ENCODE peak calls at places on chromosomes 7 and 10, in nine cellular contexts. S is naive B cell; O is activated T-cell treated with anti-CD3 and anti-CD28 coated beads, Interleukin-2, amount 50 U/mL, for 1 hour; G is activated effector memory CD4-positive, alpha-beta T cell treated with Interleukin-2 at 50 U/mL for 16 hours; H is fibroblast of the aortic adventitia; Q is HS-5; A is fibroblast of the conjunctiva; M is sigmoid colon; V is ELR. E is an unnamed sample.

GRCh38 chr10:103921750-103922195 is 3.8 kb upstream of the STN1 start:
- DNase-seq in H (peak; percentile 12), S (no peak), O (peak; percentile 24), M (no peak), Q (no peak), V (peak; percentile 42), G (no peak), A (no peak), E (peak; percentile 43)

GRCh38 chr7:19079066-19079465 is 38.4 kb downstream of the TWIST1 start:
- DNase-seq in A (peak; percentile 74), O (no peak), S (no peak), V (peak; percentile 51), M (no peak), G (no peak), H (peak; percentile 22), Q (peak; percentile 1), E (peak; percentile 65)

GRCh38 chr10:10432306-10433035 is 585.2 kb upstream of the CELF2 start:
- DNase-seq in V (no peak), O (no peak), H (no peak), A (peak; percentile 2), G (no peak), M (no peak), Q (no peak), S (no peak), E (peak; percentile 23)

GRCh38 chr7:129157651-129158050 is 13.1 kb downstream of the TSPAN33 start:
- DNase-seq in H (no peak), G (no peak), O (no peak), A (no peak), S (no peak), V (no peak), Q (no peak), M (no peak), E (no peak)

GRCh38 chr7:15686957-15687644 is 618 bp upstream of the MEOX2 start:
- DNase-seq in G (no peak), H (no peak), M (peak; percentile 62), A (no peak), Q (no peak), V (peak; percentile 27), S (no peak), O (no peak), E (peak; percentile 28)

GRCh38 chr7:129122086-129122750 is 22.3 kb upstream of the TSPAN33 start:
- DNase-seq in S (no peak), M (no peak), A (no peak), G (no peak), O (no peak), H (no peak), V (no peak), Q (no peak), E (no peak)

GRCh38 chr7:100024020-100024619 is 8.7 kb downstream of the ZKSCAN1 start:
- DNase-seq in A (no peak), O (no peak), M (no peak), Q (no peak), S (no peak), G (no peak), V (no peak), H (no peak), E (no peak)

GRCh38 chr7:130988443-130988842 is 254.4 kb upstream of the KLF14 start:
- DNase-seq in H (no peak), V (no peak), O (peak; percentile 33), S (no peak), Q (no peak), G (no peak), A (no peak), M (no peak), E (peak; percentile 41)

GRCh38 chr10:96390460-96390864 is 31.7 kb upstream of the OPALIN start:
- DNase-seq in G (no peak), V (no peak), O (no peak), S (no peak), M (peak; percentile 96), Q (no peak), A (no peak), H (no peak), E (no peak)

GRCh38 chr7:4436361-4436899 is 245.7 kb upstream of the FOXK1 start:
- DNase-seq in O (no peak), V (no peak), S (no peak), M (no peak), H (no peak), Q (no peak), A (no peak), G (no peak), E (no peak)

GRCh38 chr10:69962746-69963135 is 89.9 kb upstream of the MACROH2A2 start:
- DNase-seq in A (no peak), M (no peak), S (no peak), Q (no peak), O (no peak), G (no peak), V (no peak), H (no peak), E (no peak)

GRCh38 chr7:91372323-91372722 is 108.1 kb downstream of the FZD1 start:
- DNase-seq in G (no peak), O (no peak), S (no peak), H (no peak), Q (no peak), M (no peak), V (no peak), A (no peak), E (no peak)

GRCh38 chr7:157362729-157363128 is 25.9 kb downstream of the DNAJB6 start:
- DNase-seq in H (no peak), S (no peak), A (no peak), G (no peak), M (no peak), Q (no peak), O (peak; percentile 3), V (no peak), E (no peak)

GRCh38 chr7:157666530-157667040 is 329.8 kb downstream of the DNAJB6 start:
- DNase-seq in Q (no peak), A (no peak), H (no peak), S (no peak), G (no peak), M (no peak), O (no peak), V (no peak), E (no peak)

GRCh38 chr10:47309403-47310089 is 9.5 kb downstream of the GDF10 start:
- DNase-seq in V (peak; percentile 23), H (no peak), Q (no peak), S (no peak), O (no peak), G (no peak), M (no peak), A (no peak), E (no peak)

GRCh38 chr7:148847815-148848726 is 36.0 kb downstream of the EZH2 start:
- DNase-seq in A (no peak), S (no peak), V (no peak), Q (no peak), H (no peak), G (no peak), O (no peak), M (no peak), E (no peak)

GRCh38 chr7:63899691-63900393 is 98.8 kb upstream of the ZNF722 start:
- DNase-seq in Q (no peak), A (no peak), H (no peak), O (peak; percentile 85), S (peak; percentile 89), M (peak; percentile 76), G (peak; percentile 74), V (no peak), E (no peak)

GRCh38 chr7:34091330-34091917 is 186.1 kb downstream of the BMPER start:
- DNase-seq in V (peak; percentile 71), Q (no peak), O (no peak), G (no peak), S (no peak), M (no peak), A (peak; percentile 74), H (peak; percentile 82), E (peak; percentile 41)

GRCh38 chr10:79356104-79356503 is 8.8 kb downstream of the PPIF start:
- DNase-seq in M (no peak), S (no peak), G (no peak), V (no peak), Q (no peak), H (no peak), A (no peak), O (no peak), E (no peak)

GRCh38 chr7:138169441-138169851 is 93.2 kb downstream of the AKR1D1 start:
- DNase-seq in S (no peak), V (no peak), A (no peak), O (no peak), G (no peak), M (no peak), H (no peak), Q (no peak), E (no peak)

GRCh38 chr7:105982388-105982787 is 19.3 kb downstream of the CDHR3 start:
- DNase-seq in A (no peak), M (no peak), O (no peak), G (no peak), V (no peak), H (no peak), Q (no peak), S (no peak), E (no peak)

GRCh38 chr7:6423942-6424701 is 23.6 kb downstream of the DAGLB start:
- DNase-seq in S (no peak), O (no peak), M (no peak), A (no peak), H (peak; percentile 28), G (no peak), Q (no peak), V (no peak), E (no peak)

GRCh38 chr7:30968294-30968693 is 4.5 kb downstream of the GHRHR start:
- DNase-seq in Q (no peak), S (no peak), G (no peak), M (no peak), V (no peak), A (no peak), H (no peak), O (no peak), E (no peak)

GRCh38 chr10:88971668-88972067 is 18.9 kb upstream of the FAS start:
- DNase-seq in S (no peak), M (peak; percentile 83), Q (no peak), O (no peak), A (no peak), G (no peak), H (peak; percentile 85), V (no peak), E (peak; percentile 72)

GRCh38 chr7:127366680-127367079 is 25.8 kb downstream of the ZNF800 start:
- DNase-seq in A (no peak), Q (no peak), G (no peak), M (no peak), H (no peak), S (no peak), O (no peak), V (no peak), E (no peak)

GRCh38 chr10:13268841-13269240 is 31.0 kb downstream of the PHYH start:
- DNase-seq in V (no peak), Q (no peak), A (no peak), O (no peak), H (peak; percentile 18), G (no peak), S (no peak), M (no peak), E (no peak)

GRCh38 chr10:4650109-4650508 is 175.9 kb upstream of the AKR1E2 start:
- DNase-seq in V (no peak), Q (no peak), S (no peak), O (no peak), M (no peak), H (peak; percentile 52), G (no peak), A (peak; percentile 69), E (peak; percentile 71)

GRCh38 chr10:19629559-19629958 is 186.7 kb upstream of the PLXDC2 start:
- DNase-seq in S (no peak), M (peak; percentile 86), V (no peak), G (no peak), O (no peak), A (peak; percentile 30), Q (no peak), H (peak; percentile 63), E (peak; percentile 50)

GRCh38 chr10:116719712-116720111 is 22.7 kb downstream of the HSPA12A start:
- DNase-seq in G (no peak), V (no peak), Q (no peak), S (no peak), O (no peak), A (no peak), M (no peak), H (no peak), E (no peak)

GRCh38 chr7:17771901-17772408 is 168.3 kb downstream of the SNX13 start:
- DNase-seq in A (no peak), M (no peak), V (no peak), H (no peak), G (no peak), O (no peak), S (no peak), Q (no peak), E (no peak)

GRCh38 chr10:68330852-68331454 is 911 bp upstream of the HNRNPH3 start:
- DNase-seq in M (peak; percentile 77), H (peak; percentile 51), V (no peak), A (peak; percentile 6), S (no peak), Q (no peak), G (no peak), O (peak; percentile 40), E (peak; percentile 40)

E was measured in fibroblast of lung.